ENCODE peak calls at places on chromosomes 6 and 20, in eight cellular contexts. One of them, this sample, is unnamed. For H3K36me3, the result is how much of the 10 kb centered on the place peaks cover.

GRCh38 chr6:125273965-125274364 is 27.8 kb downstream of the HDDC2 start:
- DNase-seq in lower lobe of right lung: no peak
- DNase-seq in ovary: no peak
- DNase-seq in hepatocyte: no peak
- DNase-seq in IMR-90: peak
- DNase-seq in spleen: no peak
- DNase-seq in CD4-positive, alpha-beta memory T cell: no peak
- DNase-seq in esophagus muscularis mucosa: no peak
- DNase-seq in this sample: peak

GRCh38 chr20:37158248-37158647 is 20.9 kb upstream of the RPN2 start:
- DNase-seq in CD4-positive, alpha-beta memory T cell: no peak
- DNase-seq in ovary: no peak
- DNase-seq in hepatocyte: no peak
- DNase-seq in spleen: no peak
- DNase-seq in esophagus muscularis mucosa: no peak
- DNase-seq in lower lobe of right lung: no peak
- DNase-seq in IMR-90: no peak
- DNase-seq in this sample: no peak

GRCh38 chr20:38260378-38261053 is at the start of gene KIAA1755:
- DNase-seq in IMR-90: no peak
- DNase-seq in esophagus muscularis mucosa: no peak
- DNase-seq in lower lobe of right lung: no peak
- DNase-seq in ovary: peak
- DNase-seq in spleen: no peak
- DNase-seq in hepatocyte: peak
- DNase-seq in CD4-positive, alpha-beta memory T cell: no peak
- DNase-seq in this sample: peak

GRCh38 chr20:11114382-11114781 is 440.6 kb upstream of the JAG1 start:
- DNase-seq in CD4-positive, alpha-beta memory T cell: no peak
- DNase-seq in IMR-90: no peak
- DNase-seq in esophagus muscularis mucosa: no peak
- DNase-seq in spleen: no peak
- DNase-seq in hepatocyte: no peak
- DNase-seq in lower lobe of right lung: no peak
- DNase-seq in ovary: no peak
- DNase-seq in this sample: no peak

GRCh38 chr6:131063764-131064272 is 773 bp upstream of the EPB41L2 start:
- DNase-seq in hepatocyte: no peak
- DNase-seq in IMR-90: no peak
- DNase-seq in lower lobe of right lung: no peak
- DNase-seq in esophagus muscularis mucosa: no peak
- DNase-seq in CD4-positive, alpha-beta memory T cell: no peak
- DNase-seq in spleen: no peak
- DNase-seq in ovary: no peak
- DNase-seq in this sample: no peak

GRCh38 chr6:156924241-156924640 is 147.1 kb downstream of the ARID1B start:
- DNase-seq in hepatocyte: no peak
- DNase-seq in esophagus muscularis mucosa: no peak
- DNase-seq in CD4-positive, alpha-beta memory T cell: no peak
- DNase-seq in ovary: no peak
- DNase-seq in IMR-90: no peak
- DNase-seq in lower lobe of right lung: no peak
- DNase-seq in spleen: no peak
- DNase-seq in this sample: no peak

GRCh38 chr6:64486952-64487351 is 851.4 kb downstream of the PHF3 start:
- DNase-seq in hepatocyte: no peak
- DNase-seq in CD4-positive, alpha-beta memory T cell: no peak
- DNase-seq in lower lobe of right lung: no peak
- DNase-seq in ovary: no peak
- DNase-seq in spleen: no peak
- DNase-seq in IMR-90: no peak
- DNase-seq in esophagus muscularis mucosa: no peak
- DNase-seq in this sample: no peak

GRCh38 chr20:18279231-18279630 is 9.1 kb upstream of the ZNF133 start:
- DNase-seq in hepatocyte: no peak
- DNase-seq in esophagus muscularis mucosa: no peak
- DNase-seq in IMR-90: no peak
- DNase-seq in CD4-positive, alpha-beta memory T cell: no peak
- DNase-seq in spleen: no peak
- DNase-seq in lower lobe of right lung: no peak
- DNase-seq in ovary: no peak
- DNase-seq in this sample: no peak

GRCh38 chr6:25781134-25781533 is 26.6 kb downstream of the SLC17A4 start:
- DNase-seq in lower lobe of right lung: no peak
- DNase-seq in esophagus muscularis mucosa: no peak
- DNase-seq in IMR-90: no peak
- DNase-seq in CD4-positive, alpha-beta memory T cell: no peak
- DNase-seq in ovary: no peak
- DNase-seq in spleen: no peak
- DNase-seq in hepatocyte: no peak
- DNase-seq in this sample: no peak

GRCh38 chr6:48881551-48881950 is 581.5 kb downstream of the MMUT start:
- DNase-seq in IMR-90: no peak
- DNase-seq in lower lobe of right lung: no peak
- DNase-seq in spleen: no peak
- DNase-seq in esophagus muscularis mucosa: no peak
- DNase-seq in CD4-positive, alpha-beta memory T cell: no peak
- DNase-seq in ovary: no peak
- DNase-seq in hepatocyte: no peak
- DNase-seq in this sample: no peak

GRCh38 chr6:90350689-90351554 is 54.3 kb upstream of the BACH2 start:
- DNase-seq in esophagus muscularis mucosa: no peak
- DNase-seq in lower lobe of right lung: no peak
- DNase-seq in hepatocyte: no peak
- DNase-seq in CD4-positive, alpha-beta memory T cell: peak
- DNase-seq in IMR-90: peak
- DNase-seq in ovary: no peak
- DNase-seq in spleen: no peak
- DNase-seq in this sample: no peak

GRCh38 chr6:3859878-3860552 is 10.8 kb downstream of the FAM50B start:
- DNase-seq in ovary: no peak
- DNase-seq in hepatocyte: no peak
- DNase-seq in IMR-90: no peak
- DNase-seq in spleen: no peak
- DNase-seq in CD4-positive, alpha-beta memory T cell: no peak
- DNase-seq in esophagus muscularis mucosa: no peak
- DNase-seq in lower lobe of right lung: no peak
- DNase-seq in this sample: no peak

GRCh38 chr6:74113901-74114300 is 417.9 kb downstream of the CD109 start:
- DNase-seq in CD4-positive, alpha-beta memory T cell: no peak
- DNase-seq in lower lobe of right lung: no peak
- DNase-seq in IMR-90: peak
- DNase-seq in esophagus muscularis mucosa: no peak
- DNase-seq in ovary: no peak
- DNase-seq in hepatocyte: no peak
- DNase-seq in spleen: no peak
- DNase-seq in this sample: no peak

GRCh38 chr6:2196079-2196679 is 49.2 kb downstream of the GMDS start:
- DNase-seq in IMR-90: peak
- DNase-seq in hepatocyte: peak
- DNase-seq in spleen: no peak
- DNase-seq in CD4-positive, alpha-beta memory T cell: peak
- DNase-seq in lower lobe of right lung: no peak
- DNase-seq in ovary: peak
- DNase-seq in esophagus muscularis mucosa: no peak
- DNase-seq in this sample: no peak

GRCh38 chr6:43297644-43298564 is at the start of gene SLC22A7:
- DNase-seq in ovary: no peak
- DNase-seq in IMR-90: no peak
- DNase-seq in hepatocyte: no peak
- DNase-seq in esophagus muscularis mucosa: no peak
- DNase-seq in lower lobe of right lung: no peak
- DNase-seq in spleen: no peak
- DNase-seq in CD4-positive, alpha-beta memory T cell: no peak
- DNase-seq in this sample: no peak

GRCh38 chr6:2857580-2858337 is 16.1 kb upstream of the SERPINB1 start:
- DNase-seq in IMR-90: peak
- DNase-seq in esophagus muscularis mucosa: peak
- DNase-seq in CD4-positive, alpha-beta memory T cell: peak
- DNase-seq in hepatocyte: peak
- DNase-seq in lower lobe of right lung: no peak
- DNase-seq in ovary: peak
- DNase-seq in spleen: peak
- DNase-seq in this sample: peak

DNA sequence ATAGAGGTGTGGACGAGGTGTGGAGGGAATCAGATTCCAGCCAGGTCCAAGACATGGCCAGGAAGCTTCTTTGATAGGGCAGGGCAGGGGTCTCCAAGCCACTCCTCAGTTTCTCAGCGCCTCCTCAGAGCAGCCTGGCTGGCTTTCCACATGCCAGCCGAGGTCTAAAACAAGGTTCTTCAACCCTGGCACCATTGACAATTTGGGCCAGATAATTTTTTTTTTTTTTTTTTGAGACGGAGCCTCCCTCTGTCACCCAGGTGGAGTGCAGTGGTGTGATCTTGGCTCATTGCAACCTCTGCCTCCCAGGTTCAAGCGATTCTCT is 21.3 kb upstream of the CHMP4B start:
- DNase-seq in IMR-90: no peak
- DNase-seq in spleen: no peak
- DNase-seq in esophagus muscularis mucosa: no peak
- DNase-seq in hepatocyte: no peak
- DNase-seq in CD4-positive, alpha-beta memory T cell: no peak
- DNase-seq in ovary: no peak
- DNase-seq in lower lobe of right lung: no peak
- DNase-seq in this sample: no peak
- H3K27ac ChIP-seq in IMR-90: no peak
- H3K27ac ChIP-seq in spleen: no peak
- H3K27ac ChIP-seq in esophagus muscularis mucosa: peak
- H3K27ac ChIP-seq in hepatocyte: peak
- H3K27ac ChIP-seq in CD4-positive, alpha-beta memory T cell: no peak
- H3K27ac ChIP-seq in ovary: no peak
- H3K27ac ChIP-seq in lower lobe of right lung: peak
- H3K27ac ChIP-seq in this sample: no peak

DNA sequence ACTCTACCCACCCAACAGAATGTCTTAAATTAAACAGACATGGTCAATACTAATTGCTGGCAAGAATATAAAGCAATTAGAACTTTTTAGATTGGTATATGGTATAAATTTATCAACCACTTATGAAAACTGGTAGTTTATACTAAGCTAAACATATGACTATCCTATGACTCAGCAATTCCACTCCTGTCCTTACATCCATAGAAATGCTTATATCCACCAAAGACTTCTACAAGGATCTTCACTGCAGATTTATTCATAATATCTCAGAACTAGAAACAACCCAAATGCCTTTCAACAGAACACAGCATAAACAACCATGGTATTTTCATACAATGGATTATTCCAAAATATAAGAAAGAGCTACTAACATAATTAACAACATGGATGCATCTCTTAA is 4.6 kb downstream of the ZNF184 start:
- DNase-seq in hepatocyte: no peak
- DNase-seq in esophagus muscularis mucosa: no peak
- DNase-seq in spleen: no peak
- DNase-seq in lower lobe of right lung: no peak
- DNase-seq in CD4-positive, alpha-beta memory T cell: no peak
- DNase-seq in ovary: no peak
- DNase-seq in IMR-90: peak
- DNase-seq in this sample: no peak
- H3K36me3 ChIP-seq in hepatocyte: under half
- H3K36me3 ChIP-seq in esophagus muscularis mucosa: under half
- H3K36me3 ChIP-seq in spleen: under half
- H3K36me3 ChIP-seq in lower lobe of right lung: half or more
- H3K36me3 ChIP-seq in CD4-positive, alpha-beta memory T cell: under half
- H3K36me3 ChIP-seq in ovary: under half
- H3K36me3 ChIP-seq in IMR-90: under half
- H3K36me3 ChIP-seq in this sample: under half

GRCh38 chr6:593139-593906 is 63.6 kb downstream of the HUS1B start:
- DNase-seq in CD4-positive, alpha-beta memory T cell: peak
- DNase-seq in IMR-90: peak
- DNase-seq in lower lobe of right lung: no peak
- DNase-seq in esophagus muscularis mucosa: no peak
- DNase-seq in spleen: no peak
- DNase-seq in hepatocyte: peak
- DNase-seq in ovary: peak
- DNase-seq in this sample: no peak
- H3K27ac ChIP-seq in CD4-positive, alpha-beta memory T cell: no peak
- H3K27ac ChIP-seq in IMR-90: no peak
- H3K27ac ChIP-seq in lower lobe of right lung: no peak
- H3K27ac ChIP-seq in esophagus muscularis mucosa: peak
- H3K27ac ChIP-seq in spleen: no peak
- H3K27ac ChIP-seq in hepatocyte: peak
- H3K27ac ChIP-seq in ovary: no peak
- H3K27ac ChIP-seq in this sample: no peak

GRCh38 chr6:152207915-152208714 is 400.6 kb downstream of the ESR1 start:
- DNase-seq in esophagus muscularis mucosa: no peak
- DNase-seq in IMR-90: no peak
- DNase-seq in ovary: no peak
- DNase-seq in lower lobe of right lung: no peak
- DNase-seq in spleen: no peak
- DNase-seq in hepatocyte: no peak
- DNase-seq in CD4-positive, alpha-beta memory T cell: no peak
- DNase-seq in this sample: no peak

GRCh38 chr6:152201134-152201533 is 393.7 kb downstream of the ESR1 start:
- DNase-seq in esophagus muscularis mucosa: no peak
- DNase-seq in spleen: no peak
- DNase-seq in IMR-90: no peak
- DNase-seq in ovary: no peak
- DNase-seq in CD4-positive, alpha-beta memory T cell: no peak
- DNase-seq in lower lobe of right lung: no peak
- DNase-seq in hepatocyte: no peak
- DNase-seq in this sample: no peak

GRCh38 chr6:152209211-152209610 is 401.7 kb downstream of the ESR1 start:
- DNase-seq in lower lobe of right lung: no peak
- DNase-seq in spleen: no peak
- DNase-seq in CD4-positive, alpha-beta memory T cell: no peak
- DNase-seq in hepatocyte: no peak
- DNase-seq in esophagus muscularis mucosa: no peak
- DNase-seq in IMR-90: no peak
- DNase-seq in ovary: no peak
- DNase-seq in this sample: no peak

GRCh38 chr6:152204584-152204983 is 397.1 kb downstream of the ESR1 start:
- DNase-seq in lower lobe of right lung: no peak
- DNase-seq in spleen: no peak
- DNase-seq in esophagus muscularis mucosa: no peak
- DNase-seq in hepatocyte: no peak
- DNase-seq in CD4-positive, alpha-beta memory T cell: no peak
- DNase-seq in IMR-90: no peak
- DNase-seq in ovary: no peak
- DNase-seq in this sample: no peak

DNA sequence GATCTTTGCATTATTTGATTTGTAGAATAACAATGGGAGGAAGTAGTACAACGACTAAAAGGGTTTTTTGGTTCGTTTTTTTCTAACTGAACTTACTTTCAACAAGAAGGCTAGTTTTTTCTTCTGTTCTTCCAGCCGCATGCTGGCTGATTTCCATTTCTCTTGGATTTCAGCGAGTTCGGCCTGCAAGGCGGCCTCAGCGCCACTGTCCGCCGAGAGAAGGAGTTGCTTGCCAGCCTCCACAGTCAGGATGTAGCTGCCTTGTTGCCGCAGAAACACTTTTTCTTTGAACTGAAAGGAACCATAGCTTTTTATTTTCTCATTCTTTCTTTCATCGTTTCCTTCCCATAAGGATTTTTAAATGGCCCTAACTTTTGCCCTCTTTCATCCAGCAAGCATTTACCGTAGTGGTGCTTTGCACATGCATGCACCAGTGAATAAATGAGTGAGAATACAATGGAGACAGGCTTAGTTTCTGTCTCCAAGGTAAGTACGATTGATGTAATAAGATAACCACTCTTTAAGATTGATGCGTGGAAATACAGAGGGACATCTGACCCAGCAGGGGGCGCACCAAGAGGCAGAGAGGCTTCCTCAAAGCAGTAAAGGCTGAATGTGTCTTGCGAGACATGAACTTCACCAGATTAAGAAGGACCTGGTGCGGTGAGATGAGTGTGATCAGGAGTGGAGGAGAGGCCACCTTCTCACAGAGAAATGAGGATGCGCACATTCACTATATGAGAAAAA is 398.8 kb downstream of the ESR1 start:
- DNase-seq in CD4-positive, alpha-beta memory T cell: no peak
- DNase-seq in ovary: no peak
- DNase-seq in hepatocyte: peak
- DNase-seq in spleen: no peak
- DNase-seq in IMR-90: peak
- DNase-seq in esophagus muscularis mucosa: no peak
- DNase-seq in lower lobe of right lung: no peak
- DNase-seq in this sample: peak
- H3K36me3 ChIP-seq in CD4-positive, alpha-beta memory T cell: under half
- H3K36me3 ChIP-seq in ovary: under half
- H3K36me3 ChIP-seq in hepatocyte: under half
- H3K36me3 ChIP-seq in spleen: half or more
- H3K36me3 ChIP-seq in IMR-90: under half
- H3K36me3 ChIP-seq in esophagus muscularis mucosa: half or more
- H3K36me3 ChIP-seq in lower lobe of right lung: half or more
- H3K36me3 ChIP-seq in this sample: half or more